ENCODE peak calls at places on chromosomes 12 and 14, in six cellular contexts. N is IMR-90, Q is neuronal stem cell, R is H9, Y is H1, O is mesenchymal stem cell. U is an unnamed sample.

GRCh38 chr14:105315211-105315721 is 718 bp downstream of the PACS2 start:
- DNase-seq in N (no peak), Q (no peak), R (peak; percentile 57), Y (no peak), O (peak; percentile 55), U (peak; percentile 51)

GRCh38 chr12:94173660-94174265 is 25.4 kb downstream of the PLXNC1 start:
- DNase-seq in N (no peak), Q (no peak), R (no peak), Y (no peak), O (peak; percentile 28), U (no peak)

GRCh38 chr14:72433511-72433910 is 460.4 kb downstream of the DPF3 start:
- DNase-seq in N (peak; percentile 59), Q (no peak), R (no peak), Y (no peak), O (peak; percentile 6), U (no peak)

GRCh38 chr14:65879218-65880009 is 466.9 kb downstream of the FUT8 start:
- DNase-seq in N (peak; percentile 60), Q (no peak), R (no peak), Y (no peak), O (peak; percentile 2), U (peak; percentile 43)

GRCh38 chr12:54321363-54321762 is 3.6 kb upstream of the COPZ1 start:
- DNase-seq in N (no peak), Q (no peak), R (no peak), Y (no peak), O (no peak), U (no peak)

GRCh38 chr12:64625243-64626077 is 15.2 kb downstream of the RASSF3 start:
- DNase-seq in N (peak; percentile 94), Q (no peak), R (no peak), Y (no peak), O (peak; percentile 98), U (peak; percentile 88)

GRCh38 chr14:102853703-102854396 is 68.6 kb upstream of the AMN start:
- DNase-seq in N (no peak), Q (no peak), R (no peak), Y (no peak), O (no peak), U (no peak)

GRCh38 chr14:53501361-53502320 is 348.5 kb upstream of the DDHD1 start:
- DNase-seq in N (peak; percentile 93), Q (no peak), R (no peak), Y (no peak), O (peak; percentile 86), U (no peak)

GRCh38 chr12:108367436-108367835 is 28.3 kb upstream of the CMKLR1 start:
- DNase-seq in N (no peak), Q (no peak), R (no peak), Y (no peak), O (no peak), U (no peak)

GRCh38 chr14:54564071-54564798 is 2.7 kb upstream of the SAMD4A start:
- DNase-seq in N (peak; percentile 48), Q (peak; percentile 29), R (no peak), Y (no peak), O (peak; percentile 69), U (no peak)

GRCh38 chr14:23373041-23373440 is 432 bp downstream of the IL25 start:
- DNase-seq in N (no peak), Q (no peak), R (no peak), Y (no peak), O (no peak), U (no peak)

GRCh38 chr14:27553820-27554219 is 956.0 kb upstream of the NOVA1 start:
- DNase-seq in N (no peak), Q (no peak), R (no peak), Y (no peak), O (no peak), U (no peak)

GRCh38 chr12:116183741-116184141 is 93.8 kb downstream of the MED13L start:
- DNase-seq in N (peak; percentile 47), Q (no peak), R (no peak), Y (no peak), O (peak; percentile 30), U (no peak)
- H3K14ac ChIP-seq in N (no peak overlapping the region), Q (no peak overlapping the region), R (no peak overlapping the region), Y (no peak overlapping the region), O (no peak overlapping the region), U (no peak overlapping the region)

DNA sequence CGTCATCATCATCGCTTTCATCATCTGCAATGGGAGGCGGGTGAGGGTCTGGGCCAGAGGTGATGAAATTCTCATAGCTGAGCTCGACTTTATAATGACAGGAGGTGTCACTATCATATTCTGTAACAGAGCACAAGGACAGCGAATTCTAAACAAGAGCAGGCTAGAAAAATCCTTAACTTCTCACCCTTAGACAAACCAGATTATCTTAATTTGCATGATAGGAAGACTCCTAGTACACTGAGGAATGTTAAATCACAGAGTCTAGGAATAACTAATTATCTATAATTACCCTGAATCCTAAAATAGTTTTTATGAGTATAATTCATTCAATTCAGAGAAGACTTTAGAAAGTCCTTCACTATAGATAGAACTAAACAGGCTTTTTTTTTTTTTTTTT is 83.2 kb downstream of the TRAFD1 start:
- DNase-seq in N (no peak), Q (no peak), R (no peak), Y (no peak), O (no peak), U (no peak)
- H2BK5ac ChIP-seq in N (no peak overlapping the region), Q (no peak overlapping the region), R (no peak overlapping the region), Y (no peak overlapping the region), O (no peak overlapping the region), U (no peak overlapping the region)

GRCh38 chr14:91343051-91343450 is 74.6 kb downstream of the CCDC88C start:
- DNase-seq in N (no peak), Q (no peak), R (no peak), Y (no peak), O (no peak), U (no peak)
- H3K14ac ChIP-seq in N (no peak overlapping the region), Q (no peak overlapping the region), R (no peak overlapping the region), Y (no peak overlapping the region), O (no peak overlapping the region), U (no peak overlapping the region)

DNA sequence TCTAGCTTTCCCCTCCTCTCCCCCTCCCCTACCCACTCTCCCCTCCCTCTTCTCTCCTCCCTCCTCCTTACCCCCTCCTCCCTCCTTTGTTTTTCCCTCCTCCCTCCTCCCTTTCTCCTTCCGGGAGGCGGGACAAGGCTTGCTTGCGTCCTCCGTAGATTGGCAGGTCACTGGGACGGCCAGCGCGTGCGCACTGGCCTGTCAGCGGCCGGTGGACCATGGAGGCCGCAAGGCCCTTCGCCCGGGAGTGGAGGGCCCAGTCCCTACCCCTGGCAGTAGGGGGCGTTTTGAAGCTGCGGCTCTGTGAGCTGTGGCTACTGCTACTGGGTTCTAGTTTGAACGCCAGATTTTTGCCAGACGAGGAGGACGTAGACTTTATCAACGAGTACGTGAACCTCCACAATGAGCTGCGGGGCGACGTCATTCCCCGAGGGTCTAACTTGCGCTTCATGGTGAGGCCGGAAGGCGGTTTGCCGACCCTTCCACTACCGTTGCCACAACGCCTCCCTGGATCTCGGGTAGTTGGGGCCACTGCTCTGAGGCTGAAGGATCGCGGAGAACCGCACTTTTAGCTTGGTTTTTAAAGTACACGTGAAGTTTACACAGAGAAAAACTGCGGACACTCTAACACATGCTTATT is at the start of gene GLIPR1L2:
- DNase-seq in N (peak; percentile 97), Q (peak; percentile 94), R (peak; percentile 99), Y (peak; percentile 98), O (peak; percentile 95), U (peak; percentile 99)
- H2BK5ac ChIP-seq in N (peak within 1 kb of the TSS; percentile 83), Q (no peak within 1 kb of the TSS), R (no peak within 1 kb of the TSS), Y (peak within 1 kb of the TSS; percentile 93), O (no peak within 1 kb of the TSS), U (peak within 1 kb of the TSS; percentile 78)